ENCODE peak calls at places on chromosomes 1 and 21, in ten cellular contexts. K is epithelial cell of esophagus, W is NB4, X is AG04449, L is SJSA1, O is sigmoid colon, G is heart left ventricle, N is PC-3, R is cardiac muscle cell, Y is kidney epithelial cell. Q is an unnamed sample.

GRCh38 chr1:53334312-53334711 is 6.4 kb upstream of the LRP8 start:
- DNase-seq in G (no peak), O (peak; percentile 36), Y (no peak), R (no peak), X (no peak), L (peak; percentile 16), W (no peak), K (no peak), N (no peak), Q (no peak)

GRCh38 chr1:197782719-197783328 is 7.5 kb upstream of the DENND1B start:
- DNase-seq in L (no peak), Y (no peak), N (no peak), O (no peak), R (no peak), K (no peak), X (no peak), W (no peak), G (no peak), Q (no peak)

GRCh38 chr21:34029724-34030528 is 43.5 kb upstream of the MRPS6 start:
- DNase-seq in K (peak; percentile 94), W (peak; percentile 33), O (no peak), Y (peak; percentile 58), X (no peak), R (peak; percentile 92), L (no peak), G (peak; percentile 36), N (peak; percentile 31), Q (peak; percentile 23)

GRCh38 chr1:18972531-18972930 is 16.1 kb upstream of the IFFO2 start:
- DNase-seq in K (peak; percentile 43), N (peak; percentile 82), O (peak; percentile 55), Y (no peak), R (peak; percentile 41), X (no peak), L (no peak), G (no peak), W (peak; percentile 18), Q (no peak)

GRCh38 chr1:9719978-9720722 is 68.6 kb downstream of the PIK3CD start:
- DNase-seq in K (no peak), R (no peak), G (no peak), L (no peak), X (no peak), N (no peak), W (no peak), Y (no peak), O (no peak), Q (no peak)

GRCh38 chr1:226092955-226093354 is 30.4 kb downstream of the H3-3A start:
- DNase-seq in W (no peak), R (peak; percentile 46), X (no peak), K (peak; percentile 49), G (no peak), L (no peak), O (no peak), N (peak; percentile 80), Y (no peak), Q (no peak)

GRCh38 chr1:26471498-26472329 is 526 bp upstream of the HMGN2 start:
- DNase-seq in K (peak; percentile 59), R (peak; percentile 81), W (peak; percentile 95), N (peak; percentile 59), L (peak; percentile 83), G (peak; percentile 65), Y (peak; percentile 25), X (no peak), O (peak; percentile 88), Q (no peak)

GRCh38 chr1:97093742-97094141 is 372.2 kb downstream of the PTBP2 start:
- DNase-seq in G (no peak), W (no peak), K (peak; percentile 37), R (peak; percentile 77), L (no peak), N (no peak), X (peak; percentile 52), Y (no peak), O (no peak), Q (no peak)

GRCh38 chr1:214584805-214585766 is 17.9 kb upstream of the CENPF start:
- DNase-seq in K (peak; percentile 74), N (peak; percentile 86), R (peak; percentile 75), L (no peak), W (peak; percentile 53), O (no peak), Y (no peak), X (no peak), G (no peak), Q (peak; percentile 31)

DNA sequence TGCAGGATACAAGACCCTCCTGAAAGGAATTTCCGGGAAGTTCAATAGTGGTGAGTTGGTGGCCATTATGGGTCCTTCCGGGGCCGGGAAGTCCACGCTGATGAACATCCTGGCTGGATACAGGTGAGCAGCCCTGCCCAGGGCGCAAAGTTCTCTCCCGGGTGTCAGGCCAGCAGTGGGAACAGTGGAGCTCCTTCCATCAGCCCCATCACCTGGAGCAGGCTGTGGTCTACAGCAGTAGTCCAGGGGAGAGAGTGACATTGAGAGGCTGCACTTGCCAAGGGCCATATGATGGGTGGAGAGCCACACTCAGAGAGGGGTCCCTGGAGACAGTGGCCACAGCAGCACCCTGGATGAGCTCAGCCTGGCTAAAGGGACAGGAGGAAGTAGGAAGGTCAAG is 44.1 kb downstream of the TFF3 start:
- DNase-seq in K (no peak), X (no peak), O (no peak), N (no peak), Y (no peak), G (no peak), R (no peak), W (no peak), L (no peak), Q (no peak)
- H3K4me3 ChIP-seq in K (no peak overlapping the region), X (no peak overlapping the region), O (no peak overlapping the region), N (no peak overlapping the region), Y (no peak overlapping the region), G (no peak overlapping the region), R (no peak overlapping the region), W (no peak overlapping the region), L (no peak overlapping the region), Q (no peak overlapping the region)

GRCh38 chr1:187787696-187788095 is 958.9 kb downstream of the PLA2G4A start:
- DNase-seq in G (no peak), Y (no peak), W (no peak), L (no peak), X (no peak), N (no peak), R (no peak), K (no peak), O (no peak), Q (no peak)
- H3K4me3 ChIP-seq in G (no peak overlapping the region), Y (no peak overlapping the region), W (no peak overlapping the region), L (no peak overlapping the region), X (no peak overlapping the region), N (no peak overlapping the region), R (no peak overlapping the region), K (no peak overlapping the region), O (no peak overlapping the region), Q (no peak overlapping the region)

GRCh38 chr1:37997256-37998088 is 7.7 kb upstream of the SF3A3 start:
- DNase-seq in K (no peak), O (no peak), G (no peak), R (no peak), W (no peak), Y (no peak), X (no peak), L (no peak), N (no peak), Q (no peak)

GRCh38 chr1:37995773-37996379 is 6.1 kb upstream of the SF3A3 start:
- DNase-seq in O (peak; percentile 96), R (peak; percentile 97), X (no peak), K (peak; percentile 56), N (no peak), Y (no peak), L (peak; percentile 96), G (peak; percentile 80), W (no peak), Q (no peak)

GRCh38 chr1:37998089-37998808 is 7.1 kb downstream of the FHL3 start:
- DNase-seq in Y (no peak), R (no peak), X (no peak), N (no peak), W (no peak), G (no peak), K (no peak), O (no peak), L (no peak), Q (no peak)

GRCh38 chr1:37998913-37999433 is 6.3 kb downstream of the FHL3 start:
- DNase-seq in O (no peak), L (no peak), X (no peak), W (peak; percentile 77), G (no peak), Y (no peak), R (no peak), N (no peak), K (no peak), Q (no peak)

GRCh38 chr1:37994886-37995566 is 5.2 kb upstream of the SF3A3 start:
- DNase-seq in W (no peak), K (no peak), O (no peak), N (no peak), Y (no peak), L (no peak), R (no peak), G (no peak), X (no peak), Q (no peak)
- H3K4me3 ChIP-seq in W (no peak overlapping the region), K (no peak overlapping the region), O (peak overlapping the region; percentile 56), N (no peak overlapping the region), Y (no peak overlapping the region), L (no peak overlapping the region), R (peak overlapping the region; percentile 19), G (no peak overlapping the region), X (no peak overlapping the region), Q (no peak overlapping the region)

GRCh38 chr1:31548899-31549806 is 27.2 kb upstream of the TINAGL1 start:
- DNase-seq in K (peak; percentile 90), X (no peak), Y (peak; percentile 41), L (peak; percentile 86), N (peak; percentile 97), G (peak; percentile 72), O (peak; percentile 86), R (peak; percentile 92), W (peak; percentile 93), Q (peak; percentile 79)

GRCh38 chr1:31551206-31551605 is 25.1 kb upstream of the TINAGL1 start:
- DNase-seq in R (peak; percentile 51), L (no peak), O (no peak), N (peak; percentile 6), X (no peak), K (no peak), W (no peak), Y (no peak), G (no peak), Q (no peak)

GRCh38 chr1:31549807-31550620 is 26.3 kb upstream of the TINAGL1 start:
- DNase-seq in G (no peak), W (peak; percentile 85), N (peak; percentile 80), X (no peak), K (peak; percentile 53), L (no peak), R (peak; percentile 26), O (no peak), Y (no peak), Q (peak; percentile 50)

GRCh38 chr1:31545927-31546540 is 30.3 kb upstream of the TINAGL1 start:
- DNase-seq in R (no peak), W (no peak), G (no peak), O (no peak), L (no peak), Y (no peak), N (no peak), K (no peak), X (no peak), Q (no peak)

DNA sequence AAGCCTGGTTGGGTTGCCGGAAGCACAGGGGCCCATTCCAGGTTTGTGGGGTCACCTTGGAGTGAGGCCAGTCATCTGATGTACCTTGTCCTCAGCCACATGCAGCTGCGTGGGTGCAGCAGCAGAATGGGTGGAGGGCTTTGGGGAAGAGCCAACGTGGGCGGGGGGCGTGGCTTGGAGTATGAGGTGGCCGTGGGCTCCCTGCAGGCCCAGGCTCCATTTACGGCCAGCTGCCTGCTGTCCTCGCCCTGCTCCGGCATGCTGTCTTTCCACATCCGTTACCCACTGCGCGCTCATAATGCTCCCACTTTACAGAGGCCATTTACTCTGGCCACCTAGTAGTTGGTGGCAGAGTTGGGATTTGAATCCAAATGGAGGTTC is 27.8 kb upstream of the TINAGL1 start:
- DNase-seq in R (no peak), G (no peak), Y (no peak), K (peak; percentile 77), X (no peak), O (no peak), L (no peak), N (no peak), W (no peak), Q (no peak)
- H3K4me3 ChIP-seq in R (no peak overlapping the region), G (no peak overlapping the region), Y (no peak overlapping the region), K (no peak overlapping the region), X (no peak overlapping the region), O (no peak overlapping the region), L (no peak overlapping the region), N (no peak overlapping the region), W (no peak overlapping the region), Q (no peak overlapping the region)